ENCODE peak calls at places on chromosomes 11 and 22, in nine cellular contexts. One of them, this sample, is unnamed.

GRCh38 chr11:58086528-58086927 is 38.8 kb downstream of the OR9I1 start:
- DNase-seq in right lobe of liver: no peak
- DNase-seq in Calu3: no peak
- DNase-seq in upper lobe of right lung: no peak
- DNase-seq in cardiac muscle cell: no peak
- DNase-seq in nephron progenitor cell: no peak
- DNase-seq in H1: no peak
- DNase-seq in Peyer's patch: no peak
- DNase-seq in activated CD8-positive, alpha-beta T cell treated with anti-CD3 and anti-CD28 coated beads for 36 hours: no peak
- DNase-seq in this sample: no peak

GRCh38 chr11:130163346-130164220 is 4.0 kb downstream of the ST14 start:
- DNase-seq in right lobe of liver: no peak
- DNase-seq in Calu3: peak
- DNase-seq in upper lobe of right lung: no peak
- DNase-seq in cardiac muscle cell: no peak
- DNase-seq in nephron progenitor cell: no peak
- DNase-seq in H1: no peak
- DNase-seq in Peyer's patch: no peak
- DNase-seq in activated CD8-positive, alpha-beta T cell treated with anti-CD3 and anti-CD28 coated beads for 36 hours: no peak
- DNase-seq in this sample: peak

GRCh38 chr22:36052505-36052941 is 23.9 kb upstream of the RBFOX2 start:
- DNase-seq in right lobe of liver: no peak
- DNase-seq in Calu3: peak
- DNase-seq in upper lobe of right lung: no peak
- DNase-seq in cardiac muscle cell: no peak
- DNase-seq in nephron progenitor cell: no peak
- DNase-seq in H1: no peak
- DNase-seq in Peyer's patch: no peak
- DNase-seq in activated CD8-positive, alpha-beta T cell treated with anti-CD3 and anti-CD28 coated beads for 36 hours: peak
- DNase-seq in this sample: no peak

GRCh38 chr11:100232006-100232405 is 455.1 kb upstream of the ARHGAP42 start:
- DNase-seq in right lobe of liver: no peak
- DNase-seq in Calu3: no peak
- DNase-seq in upper lobe of right lung: no peak
- DNase-seq in cardiac muscle cell: no peak
- DNase-seq in nephron progenitor cell: no peak
- DNase-seq in H1: no peak
- DNase-seq in Peyer's patch: no peak
- DNase-seq in activated CD8-positive, alpha-beta T cell treated with anti-CD3 and anti-CD28 coated beads for 36 hours: no peak
- DNase-seq in this sample: no peak

GRCh38 chr22:25472382-25472781 is 92.1 kb upstream of the GRK3 start:
- DNase-seq in right lobe of liver: no peak
- DNase-seq in Calu3: no peak
- DNase-seq in upper lobe of right lung: no peak
- DNase-seq in cardiac muscle cell: no peak
- DNase-seq in nephron progenitor cell: no peak
- DNase-seq in H1: no peak
- DNase-seq in Peyer's patch: no peak
- DNase-seq in activated CD8-positive, alpha-beta T cell treated with anti-CD3 and anti-CD28 coated beads for 36 hours: no peak
- DNase-seq in this sample: no peak

GRCh38 chr11:96393753-96394348 is 4.0 kb downstream of the JRKL start:
- DNase-seq in right lobe of liver: no peak
- DNase-seq in Calu3: no peak
- DNase-seq in upper lobe of right lung: no peak
- DNase-seq in cardiac muscle cell: peak
- DNase-seq in nephron progenitor cell: no peak
- DNase-seq in H1: no peak
- DNase-seq in Peyer's patch: no peak
- DNase-seq in activated CD8-positive, alpha-beta T cell treated with anti-CD3 and anti-CD28 coated beads for 36 hours: no peak
- DNase-seq in this sample: no peak

GRCh38 chr11:6586434-6587359 is 16.7 kb downstream of the RRP8 start:
- DNase-seq in right lobe of liver: no peak
- DNase-seq in Calu3: no peak
- DNase-seq in upper lobe of right lung: no peak
- DNase-seq in cardiac muscle cell: no peak
- DNase-seq in nephron progenitor cell: no peak
- DNase-seq in H1: peak
- DNase-seq in Peyer's patch: no peak
- DNase-seq in activated CD8-positive, alpha-beta T cell treated with anti-CD3 and anti-CD28 coated beads for 36 hours: no peak
- DNase-seq in this sample: no peak

GRCh38 chr22:27170491-27170890 is 513.1 kb downstream of the MIAT start:
- DNase-seq in right lobe of liver: no peak
- DNase-seq in Calu3: peak
- DNase-seq in upper lobe of right lung: no peak
- DNase-seq in cardiac muscle cell: no peak
- DNase-seq in nephron progenitor cell: peak
- DNase-seq in H1: no peak
- DNase-seq in Peyer's patch: no peak
- DNase-seq in activated CD8-positive, alpha-beta T cell treated with anti-CD3 and anti-CD28 coated beads for 36 hours: no peak
- DNase-seq in this sample: no peak

GRCh38 chr11:66325140-66325754 is 8.4 kb upstream of the CD248 start:
- DNase-seq in right lobe of liver: no peak
- DNase-seq in Calu3: no peak
- DNase-seq in upper lobe of right lung: no peak
- DNase-seq in cardiac muscle cell: no peak
- DNase-seq in nephron progenitor cell: no peak
- DNase-seq in H1: no peak
- DNase-seq in Peyer's patch: no peak
- DNase-seq in activated CD8-positive, alpha-beta T cell treated with anti-CD3 and anti-CD28 coated beads for 36 hours: peak
- DNase-seq in this sample: no peak

GRCh38 chr11:69377029-69377952 is 83.3 kb downstream of the MYEOV start:
- DNase-seq in right lobe of liver: peak
- DNase-seq in Calu3: no peak
- DNase-seq in upper lobe of right lung: no peak
- DNase-seq in cardiac muscle cell: no peak
- DNase-seq in nephron progenitor cell: no peak
- DNase-seq in H1: no peak
- DNase-seq in Peyer's patch: peak
- DNase-seq in activated CD8-positive, alpha-beta T cell treated with anti-CD3 and anti-CD28 coated beads for 36 hours: no peak
- DNase-seq in this sample: peak

GRCh38 chr11:76698321-76699043 is 27.9 kb upstream of the LRRC32 start:
- DNase-seq in right lobe of liver: no peak
- DNase-seq in Calu3: no peak
- DNase-seq in upper lobe of right lung: no peak
- DNase-seq in cardiac muscle cell: no peak
- DNase-seq in nephron progenitor cell: no peak
- DNase-seq in H1: peak
- DNase-seq in Peyer's patch: no peak
- DNase-seq in activated CD8-positive, alpha-beta T cell treated with anti-CD3 and anti-CD28 coated beads for 36 hours: no peak
- DNase-seq in this sample: no peak

GRCh38 chr11:97454988-97455387 is 1065.2 kb downstream of the JRKL start:
- DNase-seq in right lobe of liver: no peak
- DNase-seq in Calu3: no peak
- DNase-seq in upper lobe of right lung: no peak
- DNase-seq in cardiac muscle cell: peak
- DNase-seq in nephron progenitor cell: no peak
- DNase-seq in H1: no peak
- DNase-seq in Peyer's patch: no peak
- DNase-seq in activated CD8-positive, alpha-beta T cell treated with anti-CD3 and anti-CD28 coated beads for 36 hours: no peak
- DNase-seq in this sample: no peak
- TF ChIP-seq CTCF in right lobe of liver: no peak
- TF ChIP-seq CTCF in Calu3: no peak
- TF ChIP-seq CTCF in upper lobe of right lung: peak
- TF ChIP-seq CTCF in cardiac muscle cell: peak
- TF ChIP-seq CTCF in nephron progenitor cell: no peak
- TF ChIP-seq CTCF in H1: no peak
- TF ChIP-seq CTCF in Peyer's patch: no peak
- TF ChIP-seq CTCF in activated CD8-positive, alpha-beta T cell treated with anti-CD3 and anti-CD28 coated beads for 36 hours: no peak
- TF ChIP-seq CTCF in this sample: no peak

GRCh38 chr11:125072961-125073590 is 10.0 kb downstream of the SLC37A2 start:
- DNase-seq in right lobe of liver: no peak
- DNase-seq in Calu3: no peak
- DNase-seq in upper lobe of right lung: peak
- DNase-seq in cardiac muscle cell: no peak
- DNase-seq in nephron progenitor cell: no peak
- DNase-seq in H1: no peak
- DNase-seq in Peyer's patch: peak
- DNase-seq in activated CD8-positive, alpha-beta T cell treated with anti-CD3 and anti-CD28 coated beads for 36 hours: no peak
- DNase-seq in this sample: no peak

GRCh38 chr11:125075900-125076317 is 12.8 kb downstream of the SLC37A2 start:
- DNase-seq in right lobe of liver: no peak
- DNase-seq in Calu3: no peak
- DNase-seq in upper lobe of right lung: no peak
- DNase-seq in cardiac muscle cell: no peak
- DNase-seq in nephron progenitor cell: no peak
- DNase-seq in H1: peak
- DNase-seq in Peyer's patch: peak
- DNase-seq in activated CD8-positive, alpha-beta T cell treated with anti-CD3 and anti-CD28 coated beads for 36 hours: no peak
- DNase-seq in this sample: no peak

GRCh38 chr11:125075242-125075625 is 12.1 kb downstream of the SLC37A2 start:
- DNase-seq in right lobe of liver: no peak
- DNase-seq in Calu3: no peak
- DNase-seq in upper lobe of right lung: peak
- DNase-seq in cardiac muscle cell: no peak
- DNase-seq in nephron progenitor cell: no peak
- DNase-seq in H1: no peak
- DNase-seq in Peyer's patch: no peak
- DNase-seq in activated CD8-positive, alpha-beta T cell treated with anti-CD3 and anti-CD28 coated beads for 36 hours: no peak
- DNase-seq in this sample: no peak

GRCh38 chr11:125073616-125074483 is 10.7 kb downstream of the SLC37A2 start:
- DNase-seq in right lobe of liver: no peak
- DNase-seq in Calu3: no peak
- DNase-seq in upper lobe of right lung: peak
- DNase-seq in cardiac muscle cell: no peak
- DNase-seq in nephron progenitor cell: no peak
- DNase-seq in H1: peak
- DNase-seq in Peyer's patch: peak
- DNase-seq in activated CD8-positive, alpha-beta T cell treated with anti-CD3 and anti-CD28 coated beads for 36 hours: no peak
- DNase-seq in this sample: no peak

GRCh38 chr11:125074511-125075241 is 11.6 kb downstream of the SLC37A2 start:
- DNase-seq in right lobe of liver: no peak
- DNase-seq in Calu3: no peak
- DNase-seq in upper lobe of right lung: no peak
- DNase-seq in cardiac muscle cell: no peak
- DNase-seq in nephron progenitor cell: no peak
- DNase-seq in H1: no peak
- DNase-seq in Peyer's patch: no peak
- DNase-seq in activated CD8-positive, alpha-beta T cell treated with anti-CD3 and anti-CD28 coated beads for 36 hours: no peak
- DNase-seq in this sample: no peak
- TF ChIP-seq CTCF in right lobe of liver: no peak
- TF ChIP-seq CTCF in Calu3: no peak
- TF ChIP-seq CTCF in upper lobe of right lung: no peak
- TF ChIP-seq CTCF in cardiac muscle cell: no peak
- TF ChIP-seq CTCF in nephron progenitor cell: no peak
- TF ChIP-seq CTCF in H1: no peak
- TF ChIP-seq CTCF in Peyer's patch: no peak
- TF ChIP-seq CTCF in activated CD8-positive, alpha-beta T cell treated with anti-CD3 and anti-CD28 coated beads for 36 hours: no peak
- TF ChIP-seq CTCF in this sample: no peak

GRCh38 chr22:41471606-41472005 is 2.7 kb downstream of the ACO2 start:
- DNase-seq in right lobe of liver: no peak
- DNase-seq in Calu3: no peak
- DNase-seq in upper lobe of right lung: no peak
- DNase-seq in cardiac muscle cell: no peak
- DNase-seq in nephron progenitor cell: no peak
- DNase-seq in H1: no peak
- DNase-seq in Peyer's patch: no peak
- DNase-seq in activated CD8-positive, alpha-beta T cell treated with anti-CD3 and anti-CD28 coated beads for 36 hours: no peak
- DNase-seq in this sample: no peak

GRCh38 chr22:41469218-41469851 is 418 bp downstream of the ACO2 start:
- DNase-seq in right lobe of liver: no peak
- DNase-seq in Calu3: no peak
- DNase-seq in upper lobe of right lung: no peak
- DNase-seq in cardiac muscle cell: no peak
- DNase-seq in nephron progenitor cell: no peak
- DNase-seq in H1: no peak
- DNase-seq in Peyer's patch: no peak
- DNase-seq in activated CD8-positive, alpha-beta T cell treated with anti-CD3 and anti-CD28 coated beads for 36 hours: peak
- DNase-seq in this sample: no peak

GRCh38 chr22:41468381-41469217 is at the start of the genes ACO2 and PHF5A:
- DNase-seq in right lobe of liver: peak
- DNase-seq in Calu3: peak
- DNase-seq in upper lobe of right lung: peak
- DNase-seq in cardiac muscle cell: peak
- DNase-seq in nephron progenitor cell: peak
- DNase-seq in H1: peak
- DNase-seq in Peyer's patch: peak
- DNase-seq in activated CD8-positive, alpha-beta T cell treated with anti-CD3 and anti-CD28 coated beads for 36 hours: peak
- DNase-seq in this sample: peak
- TF ChIP-seq CTCF in right lobe of liver: no peak
- TF ChIP-seq CTCF in Calu3: no peak
- TF ChIP-seq CTCF in upper lobe of right lung: no peak
- TF ChIP-seq CTCF in cardiac muscle cell: no peak
- TF ChIP-seq CTCF in nephron progenitor cell: no peak
- TF ChIP-seq CTCF in H1: no peak
- TF ChIP-seq CTCF in Peyer's patch: no peak
- TF ChIP-seq CTCF in activated CD8-positive, alpha-beta T cell treated with anti-CD3 and anti-CD28 coated beads for 36 hours: no peak
- TF ChIP-seq CTCF in this sample: no peak

GRCh38 chr11:44361883-44362282 is 51.9 kb upstream of the ALX4 start:
- DNase-seq in right lobe of liver: no peak
- DNase-seq in Calu3: no peak
- DNase-seq in upper lobe of right lung: no peak
- DNase-seq in cardiac muscle cell: no peak
- DNase-seq in nephron progenitor cell: no peak
- DNase-seq in H1: no peak
- DNase-seq in Peyer's patch: no peak
- DNase-seq in activated CD8-positive, alpha-beta T cell treated with anti-CD3 and anti-CD28 coated beads for 36 hours: no peak
- DNase-seq in this sample: no peak
- TF ChIP-seq CTCF in right lobe of liver: no peak
- TF ChIP-seq CTCF in Calu3: no peak
- TF ChIP-seq CTCF in upper lobe of right lung: no peak
- TF ChIP-seq CTCF in cardiac muscle cell: no peak
- TF ChIP-seq CTCF in nephron progenitor cell: no peak
- TF ChIP-seq CTCF in H1: no peak
- TF ChIP-seq CTCF in Peyer's patch: no peak
- TF ChIP-seq CTCF in activated CD8-positive, alpha-beta T cell treated with anti-CD3 and anti-CD28 coated beads for 36 hours: no peak
- TF ChIP-seq CTCF in this sample: no peak

GRCh38 chr11:1765871-1766718 is 2.4 kb upstream of the CTSD start:
- DNase-seq in right lobe of liver: no peak
- DNase-seq in Calu3: no peak
- DNase-seq in upper lobe of right lung: peak
- DNase-seq in cardiac muscle cell: no peak
- DNase-seq in nephron progenitor cell: no peak
- DNase-seq in H1: peak
- DNase-seq in Peyer's patch: peak
- DNase-seq in activated CD8-positive, alpha-beta T cell treated with anti-CD3 and anti-CD28 coated beads for 36 hours: peak
- DNase-seq in this sample: no peak
- TF ChIP-seq CTCF in right lobe of liver: no peak
- TF ChIP-seq CTCF in Calu3: no peak
- TF ChIP-seq CTCF in upper lobe of right lung: no peak
- TF ChIP-seq CTCF in cardiac muscle cell: peak
- TF ChIP-seq CTCF in nephron progenitor cell: no peak
- TF ChIP-seq CTCF in H1: peak
- TF ChIP-seq CTCF in Peyer's patch: no peak
- TF ChIP-seq CTCF in activated CD8-positive, alpha-beta T cell treated with anti-CD3 and anti-CD28 coated beads for 36 hours: no peak
- TF ChIP-seq CTCF in this sample: peak

DNA sequence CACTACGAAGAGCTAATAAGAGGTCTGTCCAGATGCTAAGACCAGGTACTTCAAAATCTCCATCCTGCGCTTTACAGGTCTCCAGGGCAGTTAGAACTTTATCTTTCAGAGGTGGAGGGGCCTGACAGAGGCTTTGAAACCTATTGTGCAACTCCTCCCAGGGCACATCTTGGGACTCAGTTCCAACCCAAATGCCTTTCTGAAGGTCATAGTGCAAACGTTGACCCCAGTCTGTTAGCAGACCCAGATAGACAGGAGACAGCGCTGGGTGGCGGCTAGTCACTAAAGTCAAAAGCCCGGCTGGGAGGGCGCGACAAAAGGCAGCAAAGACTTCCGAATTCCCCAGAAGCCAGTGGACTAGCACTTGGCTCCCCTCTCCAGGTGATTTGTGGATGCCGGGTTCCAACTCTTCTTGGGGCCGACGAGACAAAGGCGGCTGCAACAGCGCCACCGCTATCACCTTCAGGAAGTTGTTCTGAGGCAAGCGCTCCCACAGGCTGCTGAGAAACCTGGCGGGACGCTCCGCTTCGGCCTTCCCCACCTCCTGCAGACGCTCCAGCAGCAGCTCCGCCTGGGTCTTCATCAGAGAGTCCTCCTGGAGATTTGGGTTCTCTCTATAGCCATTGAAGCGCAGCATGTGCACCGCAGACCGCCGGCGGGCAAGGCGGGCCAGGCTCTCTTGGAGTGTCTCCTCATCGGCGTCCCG is 728 bp downstream of the FANCF start:
- DNase-seq in right lobe of liver: peak
- DNase-seq in Calu3: peak
- DNase-seq in upper lobe of right lung: peak
- DNase-seq in cardiac muscle cell: peak
- DNase-seq in nephron progenitor cell: peak
- DNase-seq in H1: peak
- DNase-seq in Peyer's patch: peak
- DNase-seq in activated CD8-positive, alpha-beta T cell treated with anti-CD3 and anti-CD28 coated beads for 36 hours: peak
- DNase-seq in this sample: peak
- TF ChIP-seq CTCF in right lobe of liver: peak
- TF ChIP-seq CTCF in Calu3: no peak
- TF ChIP-seq CTCF in upper lobe of right lung: peak
- TF ChIP-seq CTCF in cardiac muscle cell: peak
- TF ChIP-seq CTCF in nephron progenitor cell: peak
- TF ChIP-seq CTCF in H1: peak
- TF ChIP-seq CTCF in Peyer's patch: no peak
- TF ChIP-seq CTCF in activated CD8-positive, alpha-beta T cell treated with anti-CD3 and anti-CD28 coated beads for 36 hours: no peak
- TF ChIP-seq CTCF in this sample: peak

This sample was measured in CD14-positive monocyte.